ENCODE peak calls at places on chromosomes 5 and 9, in seven cellular contexts. B, K, P, L, Q, Z and D are unnamed samples.
A peak's percentile ranks its signal among the peaks of the same experiment; 100 is the strongest.

GRCh38 chr5:131082034-131082550 is 83.0 kb downstream of the HINT1 start:
- DNase-seq in P (no peak), Q (no peak), Z (no peak), L (no peak), K (no peak), B (no peak), D (no peak)

GRCh38 chr9:81622471-81623245 is 66.7 kb downstream of the TLE1 start:
- DNase-seq in Q (no peak), L (no peak), Z (no peak), K (no peak), B (no peak), P (no peak), D (no peak)

GRCh38 chr5:165642366-165642765 is 2136.9 kb downstream of the MAT2B start:
- DNase-seq in L (no peak), Z (no peak), K (no peak), P (no peak), B (no peak), Q (no peak), D (no peak)

GRCh38 chr5:179860301-179860700 is 1.7 kb upstream of the MRNIP start:
- DNase-seq in L (no peak), K (no peak), B (no peak), Q (no peak), P (no peak), Z (no peak), D (no peak)

GRCh38 chr5:134224905-134225779 is 731 bp downstream of the PPP2CA start:
- DNase-seq in Q (no peak), P (peak; percentile 65), Z (no peak), L (peak; percentile 76), K (peak; percentile 84), B (no peak), D (peak; percentile 31)

GRCh38 chr5:136811551-136811950 is 446.2 kb upstream of the TRPC7 start:
- DNase-seq in B (no peak), P (no peak), Z (no peak), K (no peak), Q (no peak), L (no peak), D (no peak)

GRCh38 chr9:70760228-70760627 is 345.8 kb upstream of the KLF9 start:
- DNase-seq in P (no peak), L (no peak), B (no peak), K (no peak), Z (no peak), Q (no peak), D (no peak)

GRCh38 chr9:116697887-116698286 is 10.8 kb downstream of the TRIM32 start:
- DNase-seq in Q (no peak), B (no peak), K (no peak), L (no peak), P (no peak), Z (no peak), D (no peak)

GRCh38 chr9:31445357-31445756 is 939.1 kb upstream of the ACO1 start:
- DNase-seq in K (no peak), Z (no peak), Q (no peak), B (no peak), P (no peak), L (no peak), D (no peak)

GRCh38 chr9:95138474-95138873 is 179.0 kb downstream of the FANCC start:
- DNase-seq in K (peak; percentile 51), P (no peak), Z (no peak), Q (no peak), L (no peak), B (no peak), D (no peak)

GRCh38 chr9:86126998-86127972 is 27.9 kb upstream of the GOLM1 start:
- DNase-seq in L (peak; percentile 64), B (peak; percentile 96), Q (peak; percentile 68), Z (no peak), P (peak; percentile 79), K (peak; percentile 22), D (peak; percentile 97)

GRCh38 chr5:1929108-1929991 is 46.6 kb upstream of the IRX4 start:
- DNase-seq in B (no peak), Z (no peak), Q (no peak), P (no peak), L (no peak), K (no peak), D (no peak)

GRCh38 chr9:137757613-137758029 is 120.0 kb upstream of the CACNA1B start:
- DNase-seq in P (no peak), B (peak; percentile 19), Q (no peak), Z (peak; percentile 69), K (no peak), L (no peak), D (no peak)

GRCh38 chr5:150069619-150070276 is 16.6 kb downstream of the CSF1R start:
- DNase-seq in B (no peak), Z (no peak), Q (no peak), K (no peak), P (no peak), L (no peak), D (no peak)

GRCh38 chr5:33817301-33817700 is 74.5 kb downstream of the ADAMTS12 start:
- DNase-seq in P (no peak), B (no peak), L (no peak), Q (no peak), K (no peak), Z (no peak), D (no peak)

GRCh38 chr9:37220971-37221370 is 100.6 kb downstream of the ZCCHC7 start:
- DNase-seq in Q (no peak), K (no peak), B (no peak), P (no peak), Z (no peak), L (no peak), D (no peak)

GRCh38 chr9:81814794-81815464 is 113.3 kb upstream of the SPATA31D4 start:
- DNase-seq in L (no peak), P (no peak), Z (peak; percentile 27), B (no peak), Q (no peak), K (no peak), D (no peak)

GRCh38 chr5:55713871-55714270 is 1.7 kb upstream of the SLC38A9 start:
- DNase-seq in B (no peak), Z (no peak), K (no peak), P (no peak), L (no peak), Q (no peak), D (no peak)

GRCh38 chr5:14110680-14111079 is 32.5 kb upstream of the TRIO start:
- DNase-seq in L (no peak), P (no peak), B (no peak), Z (no peak), Q (no peak), K (no peak), D (no peak)

GRCh38 chr9:122991370-122991830 is 42.1 kb upstream of the GPR21 start:
- DNase-seq in Q (no peak), L (peak; percentile 53), B (peak; percentile 31), K (peak; percentile 37), Z (peak; percentile 23), P (peak; percentile 25), D (peak; percentile 9)

GRCh38 chr9:115595951-115596742 is 478.2 kb upstream of the TNC start:
- DNase-seq in Z (no peak), P (no peak), B (no peak), L (no peak), K (no peak), Q (no peak), D (no peak)

GRCh38 chr5:76104027-76104426 is 20.8 kb downstream of the SV2C start:
- DNase-seq in Z (no peak), K (no peak), B (no peak), P (peak; percentile 11), Q (no peak), L (peak; percentile 41), D (peak; percentile 65)

GRCh38 chr5:21071421-21071820 is 1083.4 kb upstream of the CDH18 start:
- DNase-seq in B (no peak), L (no peak), P (no peak), Z (no peak), K (no peak), Q (no peak), D (no peak)

GRCh38 chr5:137933491-137933911 is 44.2 kb downstream of the PKD2L2 start:
- DNase-seq in B (no peak), Z (no peak), Q (no peak), P (no peak), K (no peak), L (no peak), D (no peak)

GRCh38 chr5:83149671-83150070 is 72.3 kb downstream of the XRCC4 start:
- DNase-seq in L (no peak), Q (no peak), K (no peak), B (no peak), P (no peak), Z (no peak), D (no peak)
- TF ChIP-seq JUND in L (no peak), Q (no peak), K (no peak), B (no peak), P (no peak), Z (no peak), D (no peak)

GRCh38 chr5:51389326-51389581 is 6.0 kb downstream of the ISL1 start:
- DNase-seq in Z (no peak), B (no peak), Q (no peak), P (no peak), L (no peak), K (no peak), D (no peak)
- TF ChIP-seq JUND in Z (no peak), B (no peak), Q (no peak), P (no peak), L (no peak), K (no peak), D (no peak)

DNA sequence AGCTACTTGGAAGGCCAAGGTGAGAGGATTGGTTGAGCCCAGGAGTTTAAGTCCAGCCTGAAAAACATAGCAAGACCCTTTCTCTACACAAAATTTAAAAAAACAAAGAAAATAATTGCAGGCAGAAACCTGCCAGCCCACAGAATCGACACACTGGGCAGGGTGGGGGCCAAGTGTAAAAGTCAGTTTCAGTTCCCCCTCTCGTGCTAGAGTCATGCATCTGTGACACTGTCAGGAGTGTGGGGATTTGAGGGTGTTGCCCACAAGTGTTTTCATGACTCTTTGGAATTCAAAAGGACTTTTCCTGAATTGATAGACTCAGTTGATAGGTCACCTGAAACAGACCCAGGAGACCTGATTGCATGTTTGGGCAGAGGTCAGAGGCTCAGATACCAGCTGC is 47.6 kb downstream of the PRRC2B start:
- DNase-seq in K (no peak), L (no peak), B (no peak), P (no peak), Q (no peak), Z (no peak), D (no peak)
- TF ChIP-seq JUND in K (no peak), L (no peak), B (no peak), P (no peak), Q (no peak), Z (no peak), D (no peak)

DNA sequence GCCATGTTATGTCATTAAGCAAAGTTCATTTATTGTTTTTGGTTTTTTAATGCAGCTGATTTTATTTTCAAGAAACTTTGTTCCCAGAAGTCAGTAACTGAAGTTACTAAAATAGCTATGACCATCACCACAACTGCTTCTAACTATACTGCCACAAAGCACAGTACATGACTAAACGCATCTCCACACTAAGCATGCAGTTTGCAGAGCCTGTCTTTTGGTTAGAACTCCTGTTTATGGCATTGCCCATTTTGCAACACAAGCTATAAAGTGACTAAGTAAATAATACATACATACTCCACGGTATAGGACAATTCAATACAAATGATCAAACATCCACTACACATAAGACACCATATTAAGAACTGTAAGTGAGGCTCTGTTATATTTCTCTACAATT is 109.7 kb downstream of the MLLT3 start:
- DNase-seq in P (no peak), K (no peak), Z (no peak), B (no peak), Q (no peak), L (no peak), D (no peak)
- TF ChIP-seq JUND in P (no peak), K (no peak), Z (no peak), B (no peak), Q (no peak), L (no peak), D (no peak)

GRCh38 chr5:32138839-32139493 is 35.2 kb downstream of the GOLPH3 start:
- DNase-seq in Q (no peak), B (no peak), K (no peak), P (no peak), Z (no peak), L (no peak), D (no peak)
- TF ChIP-seq JUND in Q (no peak), B (no peak), K (no peak), P (no peak), Z (no peak), L (no peak), D (no peak)